ENCODE peak calls at places on chromosomes 7 and 10, in six cellular contexts. Z is psoas muscle, Q is GM04503, J is LoVo, X is left cardiac atrium, B is GM04504. R is an unnamed sample.
A peak's percentile ranks its signal among the peaks of the same experiment; 100 is the strongest.

GRCh38 chr10:74778436-74779094 is 47.8 kb upstream of the KAT6B start:
- DNase-seq in Z (no peak), Q (no peak), J (no peak), X (no peak), B (no peak), R (no peak)

GRCh38 chr10:35435824-35436223 is 99.5 kb downstream of the CCNY start:
- DNase-seq in Z (no peak), Q (no peak), J (no peak), X (no peak), B (no peak), R (no peak)

GRCh38 chr10:72790216-72790990 is 98.5 kb downstream of the MCU start:
- DNase-seq in Z (no peak), Q (no peak), J (no peak), X (no peak), B (no peak), R (no peak)

GRCh38 chr7:128902761-128903585 is 7.5 kb downstream of the KCP start:
- DNase-seq in Z (no peak), Q (no peak), J (peak; percentile 68), X (peak; percentile 12), B (no peak), R (no peak)

GRCh38 chr10:22992075-22992474 is 64.2 kb downstream of the ARMC3 start:
- DNase-seq in Z (no peak), Q (no peak), J (no peak), X (no peak), B (no peak), R (no peak)

GRCh38 chr7:155836216-155837125 is 24.2 kb upstream of the SHH start:
- DNase-seq in Z (no peak), Q (no peak), J (no peak), X (peak; percentile 7), B (no peak), R (peak; percentile 59)

GRCh38 chr10:89566095-89566950 is 30.9 kb upstream of the SLC16A12 start:
- DNase-seq in Z (no peak), Q (no peak), J (no peak), X (no peak), B (no peak), R (no peak)

GRCh38 chr10:86363184-86363832 is 3.3 kb downstream of the GRID1 start:
- DNase-seq in Z (no peak), Q (no peak), J (no peak), X (peak; percentile 35), B (no peak), R (peak; percentile 70)

GRCh38 chr7:29879609-29880008 is 73.3 kb downstream of the WIPF3 start:
- DNase-seq in Z (peak; percentile 46), Q (no peak), J (no peak), X (peak; percentile 47), B (no peak), R (no peak)

R was measured in posterior cingulate gyrus.